ENCODE peak calls at places on chromosomes 4 and X, in seven cellular contexts. K, J, Q, D, U, G and O are unnamed samples.
A peak's percentile ranks its signal among the peaks of the same experiment; 100 is the strongest.

GRCh38 chr4:130026185-130026584 is 930.2 kb downstream of the C4orf33 start:
- DNase-seq in G (peak; percentile 54), U (no peak), D (no peak), J (no peak), K (no peak), Q (no peak), O (no peak)

GRCh38 chrX:133527825-133528224 is 112.5 kb upstream of the GPC4 start:
- DNase-seq in D (no peak), K (no peak), Q (no peak), G (no peak), U (no peak), J (no peak), O (no peak)

GRCh38 chr4:23855912-23856605 is 33.8 kb downstream of the PPARGC1A start:
- DNase-seq in J (no peak), U (no peak), G (no peak), D (no peak), Q (no peak), K (no peak), O (no peak)

GRCh38 chr4:78922207-78922606 is 17.0 kb downstream of the PAQR3 start:
- DNase-seq in D (no peak), G (no peak), J (no peak), U (no peak), K (no peak), Q (no peak), O (no peak)

GRCh38 chr4:168319486-168320019 is 1.0 kb upstream of the DDX60 start:
- DNase-seq in J (no peak), D (no peak), U (no peak), G (no peak), K (no peak), Q (no peak), O (no peak)

GRCh38 chr4:33494150-33494549 is 2750.2 kb downstream of the ARAP2 start:
- DNase-seq in U (no peak), J (no peak), Q (no peak), G (no peak), K (no peak), D (no peak), O (no peak)

GRCh38 chr4:16125571-16126445 is 42.0 kb upstream of the PROM1 start:
- DNase-seq in G (no peak), D (no peak), U (no peak), K (peak; percentile 64), J (no peak), Q (no peak), O (no peak)

GRCh38 chr4:55078987-55079386 is 46.4 kb downstream of the KDR start:
- DNase-seq in U (no peak), K (no peak), Q (no peak), J (no peak), D (no peak), G (no peak), O (peak; percentile 33)

GRCh38 chrX:5876984-5877655 is 351.5 kb downstream of the NLGN4X start:
- DNase-seq in G (peak; percentile 74), K (no peak), J (no peak), U (no peak), Q (peak; percentile 21), D (no peak), O (no peak)

GRCh38 chrX:126552313-126553022 is at the start of gene DCAF12L1:
- DNase-seq in J (no peak), K (no peak), Q (peak; percentile 35), U (no peak), G (no peak), D (no peak), O (no peak)

GRCh38 chr4:169270810-169271691 is at the start of gene SH3RF1:
- DNase-seq in J (peak; percentile 13), D (no peak), K (peak; percentile 86), G (peak; percentile 46), U (no peak), Q (peak; percentile 74), O (peak; percentile 76)

GRCh38 chr4:43837604-43838003 is 611.0 kb downstream of the KCTD8 start:
- DNase-seq in Q (no peak), D (no peak), G (no peak), J (no peak), K (no peak), U (no peak), O (no peak)

GRCh38 chr4:158938462-158939044 is 164.3 kb upstream of the RAPGEF2 start:
- DNase-seq in J (no peak), U (no peak), D (no peak), G (no peak), Q (no peak), K (no peak), O (no peak)

GRCh38 chr4:108113229-108113628 is 55.5 kb downstream of the LEF1 start:
- DNase-seq in K (no peak), Q (no peak), U (peak; percentile 40), D (peak; percentile 76), G (no peak), J (no peak), O (no peak)

GRCh38 chr4:59222231-59222630 is 1977.9 kb upstream of the ADGRL3 start:
- DNase-seq in J (no peak), G (no peak), Q (no peak), D (no peak), U (no peak), K (no peak), O (no peak)

GRCh38 chr4:138864961-138865720 is 150.4 kb upstream of the NOCT start:
- DNase-seq in J (no peak), G (no peak), U (no peak), Q (no peak), D (no peak), K (no peak), O (no peak)

GRCh38 chr4:6840062-6840976 is 57.8 kb downstream of the KIAA0232 start:
- DNase-seq in G (no peak), J (no peak), Q (no peak), D (no peak), K (no peak), U (no peak), O (no peak)

GRCh38 chrX:125205084-125205917 is 114.4 kb upstream of the TEX13C start:
- DNase-seq in D (no peak), G (no peak), Q (peak; percentile 48), K (peak; percentile 23), J (no peak), U (no peak), O (no peak)

GRCh38 chr4:110073045-110073845 is 125.2 kb downstream of the ELOVL6 start:
- DNase-seq in U (no peak), D (no peak), G (no peak), Q (no peak), K (no peak), J (no peak), O (no peak)

GRCh38 chrX:86455495-86455894 is 307.2 kb downstream of the DACH2 start:
- DNase-seq in K (no peak), J (no peak), U (no peak), Q (no peak), G (no peak), D (no peak), O (no peak)